ENCODE peak calls at places on chromosomes 6 and 20, in four cellular contexts. Z is choroid plexus epithelial cell, F is AG04450, N is breast epithelium. Q is an unnamed sample.

GRCh38 chr6:25449774-25450173 is 170.6 kb downstream of the CARMIL1 start:
- DNase-seq in Z (peak), F (no peak), N (no peak), Q (no peak)

GRCh38 chr6:160733045-160733646 is 31.1 kb downstream of the PLG start:
- DNase-seq in Z (peak), F (no peak), N (no peak), Q (peak)

GRCh38 chr6:148892247-148892646 is 145.4 kb downstream of the UST start:
- DNase-seq in Z (no peak), N (no peak), F (no peak), Q (no peak)

GRCh38 chr20:19867074-19867473 is 109.0 kb downstream of the RIN2 start:
- DNase-seq in F (peak), Z (peak), N (no peak), Q (no peak)

GRCh38 chr20:61849376-61849775 is 216.3 kb downstream of the TAF4 start:
- DNase-seq in N (no peak), Z (no peak), F (no peak), Q (no peak)

GRCh38 chr20:34708621-34709043 is 4.5 kb downstream of the TP53INP2 start:
- DNase-seq in F (no peak), N (no peak), Z (peak), Q (no peak)

GRCh38 chr20:12090920-12091319 is 173.2 kb downstream of the BTBD3 start:
- DNase-seq in F (no peak), N (no peak), Z (no peak), Q (no peak)

GRCh38 chr20:49573900-49574416 is 6.0 kb upstream of the PTGIS start:
- DNase-seq in F (no peak), N (no peak), Z (no peak), Q (no peak)

GRCh38 chr6:12717356-12717755 is 789 bp downstream of the PHACTR1 start:
- DNase-seq in N (no peak), Z (no peak), F (no peak), Q (no peak)

GRCh38 chr6:131803007-131803769 is 4.6 kb upstream of the ENPP1 start:
- DNase-seq in Z (no peak), F (no peak), N (no peak), Q (peak)

GRCh38 chr6:131807644-131808459 is at the start of gene ENPP1:
- DNase-seq in F (no peak), Z (peak), N (peak), Q (no peak)

GRCh38 chr6:131811510-131811909 is 3.7 kb downstream of the ENPP1 start:
- DNase-seq in F (no peak), Z (no peak), N (no peak), Q (no peak)

GRCh38 chr6:131808460-131809269 is 845 bp downstream of the ENPP1 start:
- DNase-seq in N (no peak), Z (no peak), F (no peak), Q (no peak)

GRCh38 chr6:131807321-131807643 is 538 bp upstream of the ENPP1 start:
- DNase-seq in N (no peak), F (no peak), Z (no peak), Q (no peak)
- H3K4me3 ChIP-seq in N (peak), F (peak), Z (peak), Q (peak)

GRCh38 chr6:4944325-4944724 is 59.5 kb downstream of the RPP40 start:
- DNase-seq in Z (no peak), F (no peak), N (no peak), Q (no peak)
- H3K4me3 ChIP-seq in Z (no peak), F (no peak), N (no peak), Q (no peak)

DNA sequence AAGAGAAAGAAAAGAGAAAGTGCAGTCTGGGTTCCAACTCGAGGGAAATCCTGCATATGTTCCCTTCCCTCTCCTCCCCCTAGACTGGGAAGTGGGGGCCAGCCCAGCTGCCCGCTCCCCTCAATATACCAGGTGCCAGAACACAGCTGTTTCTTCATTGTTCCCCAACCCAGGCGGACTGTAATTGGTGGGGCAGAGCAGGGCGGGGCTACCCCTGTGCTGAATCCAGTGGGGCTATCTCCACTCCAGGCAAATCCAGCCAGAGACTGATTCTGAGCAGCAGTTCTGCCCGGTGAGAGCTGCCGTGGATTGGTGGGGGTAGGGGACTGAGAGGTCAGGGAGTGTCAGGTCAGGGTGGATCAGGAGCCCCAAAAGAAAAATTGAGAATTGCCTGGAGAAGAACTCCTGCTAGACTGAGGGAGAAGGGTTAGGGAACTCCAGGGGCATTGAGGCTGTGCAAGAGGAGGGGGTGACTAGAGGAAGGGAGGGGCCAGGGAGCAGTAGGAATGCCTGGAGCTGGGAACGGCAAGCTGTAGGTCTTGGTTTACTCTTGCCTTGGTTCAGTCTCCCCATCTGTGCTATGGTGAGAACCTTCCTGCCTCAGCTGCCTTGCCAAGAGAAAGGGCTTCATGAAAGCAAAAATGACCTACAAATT is at the start of gene MYMX:
- DNase-seq in Z (no peak), F (no peak), N (no peak), Q (no peak)
- H3K4me3 ChIP-seq in Z (no peak), F (no peak), N (no peak), Q (no peak)

GRCh38 chr6:29494131-29494530 is 6.4 kb upstream of the MAS1L start:
- DNase-seq in Z (no peak), F (no peak), N (no peak), Q (no peak)
- H3K4me3 ChIP-seq in Z (no peak), F (no peak), N (no peak), Q (no peak)

GRCh38 chr20:51437182-51437923 is 105.2 kb downstream of the NFATC2 start:
- DNase-seq in F (no peak), Z (no peak), N (no peak), Q (no peak)

GRCh38 chr20:51434026-51434425 is 108.5 kb downstream of the NFATC2 start:
- DNase-seq in N (no peak), Z (no peak), F (no peak), Q (no peak)

GRCh38 chr20:51432251-51432784 is 110.2 kb downstream of the NFATC2 start:
- DNase-seq in F (no peak), Z (no peak), N (no peak), Q (no peak)

GRCh38 chr20:51432875-51433274 is 109.6 kb downstream of the NFATC2 start:
- DNase-seq in Z (no peak), F (no peak), N (no peak), Q (no peak)

DNA sequence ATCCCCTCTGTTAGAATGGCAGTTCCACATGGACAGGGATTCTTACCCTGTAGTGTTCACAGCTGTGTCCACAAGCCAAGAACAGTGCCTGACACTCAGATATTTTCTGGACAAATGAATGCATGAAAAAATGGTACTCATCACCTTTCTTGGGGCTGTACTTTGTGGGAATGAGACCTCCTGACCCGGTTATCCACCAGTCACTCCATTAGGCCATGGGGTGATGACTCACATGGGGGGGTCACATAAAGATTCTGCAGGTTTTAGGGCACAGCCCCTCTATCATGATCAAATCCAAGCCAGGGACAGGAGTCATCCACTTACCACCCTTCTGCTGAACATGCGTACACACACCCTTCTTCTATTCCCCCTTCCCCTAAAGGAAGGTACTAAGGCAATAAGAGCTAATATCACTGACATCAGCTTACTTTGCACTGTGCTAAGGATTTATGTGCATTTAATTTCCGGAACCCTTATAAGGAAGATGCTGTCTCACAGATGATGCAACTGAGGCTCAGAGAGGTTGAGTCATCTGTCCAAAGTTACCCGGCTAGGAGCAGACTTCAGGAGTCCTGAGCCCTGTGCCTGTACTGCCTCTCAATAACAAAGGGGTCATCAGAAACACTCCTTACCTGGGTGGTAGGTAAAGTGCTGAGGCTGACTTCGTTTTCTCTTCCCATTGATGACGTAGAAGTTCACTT is 107.8 kb downstream of the NFATC2 start:
- DNase-seq in N (no peak), Z (peak), F (peak), Q (no peak)
- H3K4me3 ChIP-seq in N (no peak), Z (no peak), F (no peak), Q (no peak)

Q was measured in Jurkat, Clone E6-1.